ENCODE peak calls at places on chromosomes 6 and 20, in nine cellular contexts. C is GM12864, M is pancreas, A is omental fat pad, B is coronary artery, G is activated B cell treated with CpG ODN at 0.5 μM for 24 hours, D is progenitor cell of endocrine pancreas, I is neural progenitor cell, F is GM10248. N is an unnamed sample.

GRCh38 chr6:160103825-160104100 is 17.9 kb upstream of the SLC22A1 start:
- DNase-seq in C (no peak), M (no peak), A (no peak), B (no peak), G (no peak), D (no peak), I (no peak), F (no peak), N (no peak)

GRCh38 chr6:166419268-166419667 is 36.5 kb upstream of the MPC1 start:
- DNase-seq in C (peak), M (no peak), A (no peak), B (no peak), G (no peak), D (no peak), I (no peak), F (peak), N (no peak)

GRCh38 chr20:19775353-19776201 is 17.5 kb downstream of the RIN2 start:
- DNase-seq in C (no peak), M (no peak), A (no peak), B (no peak), G (no peak), D (no peak), I (no peak), F (no peak), N (peak)

GRCh38 chr6:12584631-12585405 is 131.7 kb upstream of the PHACTR1 start:
- DNase-seq in C (no peak), M (no peak), A (no peak), B (no peak), G (no peak), D (no peak), I (no peak), F (no peak), N (peak)

GRCh38 chr6:128144320-128144719 is 243.5 kb upstream of the THEMIS start:
- DNase-seq in C (no peak), M (no peak), A (no peak), B (no peak), G (no peak), D (no peak), I (no peak), F (no peak), N (no peak)

GRCh38 chr20:23644159-23644558 is 6.4 kb upstream of the CST3 start:
- DNase-seq in C (no peak), M (no peak), A (no peak), B (no peak), G (no peak), D (no peak), I (no peak), F (no peak), N (no peak)

GRCh38 chr20:20938131-20938530 is 168.0 kb downstream of the LINC00237 start:
- DNase-seq in C (no peak), M (no peak), A (no peak), B (no peak), G (no peak), D (no peak), I (no peak), F (no peak), N (no peak)

GRCh38 chr6:43838276-43839036 is 68.4 kb downstream of the VEGFA start:
- DNase-seq in C (no peak), M (peak), A (no peak), B (no peak), G (no peak), D (no peak), I (peak), F (peak), N (peak)

GRCh38 chr6:44868905-44869304 is 459.2 kb upstream of the RUNX2 start:
- DNase-seq in C (no peak), M (no peak), A (no peak), B (no peak), G (no peak), D (no peak), I (no peak), F (no peak), N (no peak)

GRCh38 chr20:32695089-32695488 is 21.3 kb upstream of the C20orf203 start:
- DNase-seq in C (no peak), M (no peak), A (no peak), B (no peak), G (no peak), D (no peak), I (no peak), F (no peak), N (no peak)

GRCh38 chr20:31542201-31542842 is 28.1 kb downstream of the HM13 start:
- DNase-seq in C (no peak), M (no peak), A (no peak), B (no peak), G (no peak), D (no peak), I (no peak), F (no peak), N (peak)

GRCh38 chr6:6436946-6437345 is 116.5 kb upstream of the F13A1 start:
- DNase-seq in C (no peak), M (no peak), A (no peak), B (no peak), G (no peak), D (no peak), I (no peak), F (no peak), N (no peak)

GRCh38 chr6:111484655-111484974 is 1.6 kb upstream of the REV3L start:
- DNase-seq in C (no peak), M (no peak), A (no peak), B (no peak), G (no peak), D (no peak), I (no peak), F (no peak), N (no peak)

GRCh38 chr6:151112130-151112529 is 127.6 kb upstream of the AKAP12 start:
- DNase-seq in C (no peak), M (no peak), A (no peak), B (no peak), G (no peak), D (no peak), I (no peak), F (no peak), N (no peak)

GRCh38 chr6:166156942-166157341 is 10.7 kb downstream of the TBXT start:
- DNase-seq in C (no peak), M (no peak), A (no peak), B (no peak), G (no peak), D (no peak), I (peak), F (no peak), N (no peak)

GRCh38 chr20:11270566-11270965 is 596.8 kb upstream of the JAG1 start:
- DNase-seq in C (no peak), M (no peak), A (no peak), B (no peak), G (no peak), D (no peak), I (peak), F (no peak), N (no peak)

GRCh38 chr6:20085817-20086216 is 126.5 kb downstream of the MBOAT1 start:
- DNase-seq in C (no peak), M (no peak), A (no peak), B (no peak), G (no peak), D (no peak), I (no peak), F (no peak), N (no peak)

GRCh38 chr6:39295538-39295937 is 18.7 kb downstream of the KCNK17 start:
- DNase-seq in C (no peak), M (no peak), A (no peak), B (no peak), G (no peak), D (no peak), I (peak), F (no peak), N (no peak)

GRCh38 chr20:15799871-15800270 is 773.4 kb downstream of the KIF16B start:
- DNase-seq in C (no peak), M (no peak), A (no peak), B (no peak), G (no peak), D (no peak), I (no peak), F (no peak), N (no peak)

DNA sequence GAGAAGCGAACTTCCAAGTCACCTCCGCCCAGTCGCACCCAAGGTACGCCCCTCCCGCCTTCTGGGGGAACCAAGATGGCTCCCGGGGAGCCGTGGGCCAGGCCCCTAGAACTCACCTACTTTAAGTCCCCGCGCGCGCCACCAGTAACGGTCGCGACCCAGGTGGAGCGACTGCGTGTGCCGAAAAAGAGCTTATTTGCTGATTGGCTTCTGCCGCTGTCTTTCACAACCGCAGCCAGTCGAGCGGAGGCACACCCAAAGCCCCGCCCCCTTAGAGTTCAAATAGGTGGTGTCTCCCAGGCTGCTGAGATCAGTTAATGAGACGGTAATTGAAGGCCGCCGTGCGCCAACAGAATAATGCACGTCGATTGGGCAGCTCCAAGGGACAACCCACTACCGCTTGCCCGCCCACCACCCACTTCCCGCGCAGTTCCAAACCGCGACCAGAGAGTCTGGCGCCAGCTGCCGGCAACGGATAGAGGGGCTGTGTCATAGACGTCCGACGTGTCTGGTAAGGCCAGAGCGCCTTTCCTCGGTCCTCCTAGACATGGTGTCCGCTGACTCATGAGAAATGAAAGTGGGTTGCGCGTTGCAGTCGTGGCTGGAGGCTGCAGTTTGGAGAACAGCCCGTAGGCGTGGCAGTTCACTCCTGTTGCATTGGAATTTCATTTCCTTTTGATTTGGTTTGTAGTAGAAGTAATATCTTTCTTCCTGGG is at the start of gene MDC1:
- DNase-seq in C (peak), M (peak), A (peak), B (peak), G (peak), D (peak), I (peak), F (peak), N (peak)
- TF ChIP-seq CTCF in C (peak), M (peak), A (no peak), B (no peak), G (no peak), D (peak), I (peak), F (no peak), N (peak)

DNA sequence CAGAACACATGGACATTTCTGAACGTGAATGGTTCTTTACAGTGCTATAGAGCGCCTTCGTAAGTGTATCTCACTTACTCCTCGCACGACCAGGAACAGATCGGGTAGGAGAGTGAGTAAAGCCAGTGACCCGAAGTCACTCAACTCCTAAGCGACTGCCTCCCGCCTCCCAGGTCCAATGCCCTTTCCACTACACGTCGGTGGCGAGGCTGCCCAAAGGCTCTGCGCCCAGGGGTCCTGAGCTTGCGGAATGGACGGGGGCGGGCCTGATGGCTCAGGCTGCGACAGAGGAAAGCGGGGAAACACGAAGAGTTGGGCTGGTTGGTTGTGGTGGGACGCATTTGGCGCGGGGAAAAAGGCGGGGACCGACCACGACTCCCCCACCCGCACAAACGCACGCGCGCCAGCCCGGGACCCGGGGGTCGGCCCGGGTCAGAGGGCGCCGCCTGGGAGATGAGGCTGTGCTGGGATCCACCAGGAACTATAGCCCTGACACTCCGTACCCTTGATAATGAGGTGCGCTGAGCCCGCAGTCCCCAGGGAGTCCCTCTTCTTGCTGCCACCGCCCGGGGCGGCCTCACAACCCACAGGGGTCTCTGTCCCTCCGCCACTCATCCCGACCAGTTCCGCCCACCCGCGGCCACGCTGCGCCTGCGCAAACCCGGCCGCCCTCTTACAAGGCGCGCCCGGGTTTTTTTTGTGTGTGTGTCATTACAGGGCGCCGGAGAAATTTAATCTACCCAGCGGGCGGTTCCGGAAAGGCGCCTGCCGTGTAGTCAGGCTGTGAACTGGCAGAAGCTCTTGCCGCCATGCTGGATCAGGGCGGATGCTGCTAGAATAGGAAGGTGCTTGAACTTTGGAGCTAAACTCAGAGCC is at the start of gene BLOC1S5:
- DNase-seq in C (peak), M (peak), A (peak), B (peak), G (peak), D (peak), I (peak), F (peak), N (peak)
- TF ChIP-seq CTCF in C (no peak), M (no peak), A (no peak), B (no peak), G (no peak), D (no peak), I (no peak), F (peak), N (peak)

GRCh38 chr20:45420125-45420524 is 4.2 kb downstream of the PIGT start:
- DNase-seq in C (no peak), M (no peak), A (no peak), B (no peak), G (no peak), D (no peak), I (no peak), F (no peak), N (no peak)

GRCh38 chr20:45413479-45413878 is 2.5 kb upstream of the PIGT start:
- DNase-seq in C (no peak), M (no peak), A (no peak), B (no peak), G (no peak), D (no peak), I (no peak), F (no peak), N (no peak)

GRCh38 chr20:45415822-45416637 is at the start of gene PIGT:
- DNase-seq in C (peak), M (peak), A (peak), B (peak), G (peak), D (peak), I (peak), F (peak), N (peak)

GRCh38 chr20:45419188-45420091 is 3.5 kb downstream of the PIGT start:
- DNase-seq in C (peak), M (peak), A (no peak), B (no peak), G (no peak), D (no peak), I (no peak), F (peak), N (peak)

GRCh38 chr20:45416917-45417316 is 976 bp downstream of the PIGT start:
- DNase-seq in C (no peak), M (no peak), A (no peak), B (no peak), G (no peak), D (no peak), I (no peak), F (no peak), N (no peak)
- TF ChIP-seq CTCF in C (no peak), M (no peak), A (no peak), B (no peak), G (no peak), D (no peak), I (no peak), F (no peak), N (no peak)

GRCh38 chr6:88177961-88178464 is 11.9 kb upstream of the CNR1 start:
- DNase-seq in C (peak), M (no peak), A (no peak), B (no peak), G (no peak), D (no peak), I (no peak), F (peak), N (no peak)

GRCh38 chr6:88183503-88183902 is 17.4 kb upstream of the CNR1 start:
- DNase-seq in C (no peak), M (no peak), A (no peak), B (no peak), G (no peak), D (no peak), I (no peak), F (no peak), N (no peak)

GRCh38 chr6:88174906-88175305 is 8.8 kb upstream of the CNR1 start:
- DNase-seq in C (peak), M (no peak), A (no peak), B (no peak), G (no peak), D (no peak), I (no peak), F (no peak), N (no peak)

GRCh38 chr6:88184921-88185320 is 18.8 kb upstream of the CNR1 start:
- DNase-seq in C (no peak), M (no peak), A (no peak), B (no peak), G (no peak), D (no peak), I (no peak), F (no peak), N (no peak)

DNA sequence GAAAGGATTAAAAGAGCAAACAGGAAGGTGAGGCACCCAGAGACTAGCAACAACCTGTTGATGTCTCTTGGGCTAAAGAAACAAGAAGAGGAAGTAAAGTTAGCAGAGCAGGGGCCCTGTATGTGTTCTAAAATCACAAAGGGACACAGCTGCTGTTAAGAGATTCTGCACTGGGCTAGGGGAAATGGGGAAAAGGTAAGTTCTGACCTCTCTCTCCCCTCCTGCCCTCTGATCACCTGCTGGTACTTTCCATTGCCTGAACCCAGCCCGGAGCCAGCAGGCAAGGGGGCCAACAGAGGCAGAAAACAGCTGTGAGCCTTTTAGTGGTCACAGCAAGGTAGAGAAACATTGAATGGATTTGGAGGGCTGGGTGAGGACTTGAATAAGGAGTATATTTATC is 13.5 kb upstream of the CNR1 start:
- DNase-seq in C (peak), M (no peak), A (no peak), B (no peak), G (peak), D (no peak), I (peak), F (peak), N (no peak)
- TF ChIP-seq CTCF in C (peak), M (no peak), A (no peak), B (no peak), G (no peak), D (peak), I (no peak), F (no peak), N (no peak)

GRCh38 chr6:142845624-142846458 is 99.1 kb downstream of the HIVEP2 start:
- DNase-seq in C (no peak), M (peak), A (peak), B (peak), G (no peak), D (no peak), I (peak), F (no peak), N (peak)
- TF ChIP-seq CTCF in C (no peak), M (no peak), A (no peak), B (no peak), G (no peak), D (no peak), I (no peak), F (no peak), N (peak)